ENCODE peak calls at places on chromosomes 13 and 19, in six cellular contexts. K, P, R, N, T and E are unnamed samples.

GRCh38 chr19:38264486-38265212 is at the start of gene SPINT2:
- DNase-seq in N (no peak), R (no peak), P (peak; percentile 99), T (no peak), K (no peak), E (peak; percentile 95)

GRCh38 chr19:32881766-32882165 is 12.2 kb upstream of the SLC7A9 start:
- DNase-seq in R (no peak), N (no peak), K (no peak), P (no peak), T (no peak), E (no peak)

GRCh38 chr13:49641810-49642291 is 13.5 kb downstream of the ARL11 start:
- DNase-seq in T (peak; percentile 36), N (peak; percentile 22), K (peak; percentile 81), P (no peak), R (peak; percentile 19), E (no peak)

GRCh38 chr19:13033819-13034611 is 38.7 kb downstream of the NFIX start:
- DNase-seq in K (no peak), R (no peak), P (no peak), T (peak; percentile 79), N (no peak), E (peak; percentile 69)

GRCh38 chr19:12208221-12208620 is 45.3 kb downstream of the ZNF136 start:
- DNase-seq in P (no peak), R (no peak), N (no peak), T (no peak), K (no peak), E (no peak)

GRCh38 chr13:42305503-42305902 is 33.6 kb downstream of the AKAP11 start:
- DNase-seq in P (no peak), T (no peak), R (no peak), N (no peak), K (no peak), E (no peak)

GRCh38 chr13:114041493-114041892 is 67.6 kb upstream of the C13orf46 start:
- DNase-seq in P (no peak), R (no peak), T (no peak), K (no peak), N (no peak), E (no peak)

GRCh38 chr13:108086678-108087077 is 128.7 kb downstream of the LIG4 start:
- DNase-seq in T (peak; percentile 51), R (no peak), N (no peak), P (no peak), K (peak; percentile 5), E (peak; percentile 18)

GRCh38 chr13:67134322-67135129 is 95.6 kb downstream of the PCDH9 start:
- DNase-seq in T (no peak), K (no peak), R (no peak), P (no peak), N (no peak), E (no peak)

GRCh38 chr13:97211986-97212385 is 10.1 kb upstream of the MBNL2 start:
- DNase-seq in R (peak; percentile 75), P (no peak), T (no peak), K (no peak), N (no peak), E (no peak)

GRCh38 chr13:105762096-105762495 is 773.4 kb downstream of the EFNB2 start:
- DNase-seq in N (no peak), T (no peak), K (no peak), R (no peak), P (no peak), E (no peak)

GRCh38 chr19:33460221-33460908 is 61.2 kb downstream of the PEPD start:
- DNase-seq in N (no peak), K (no peak), R (no peak), P (no peak), T (no peak), E (no peak)

GRCh38 chr13:76713280-76713679 is 172.9 kb downstream of the KCTD12 start:
- DNase-seq in N (no peak), R (no peak), T (no peak), K (no peak), P (no peak), E (no peak)

GRCh38 chr19:1783354-1783753 is 28.7 kb downstream of the ATP8B3 start:
- DNase-seq in N (no peak), T (no peak), R (no peak), P (no peak), K (no peak), E (no peak)

GRCh38 chr13:88124142-88124541 is 453.0 kb downstream of the SLITRK5 start:
- DNase-seq in P (no peak), N (no peak), K (no peak), T (no peak), R (no peak), E (no peak)

GRCh38 chr13:27583645-27584044 is 36.7 kb downstream of the LNX2 start:
- DNase-seq in R (no peak), T (no peak), P (no peak), N (no peak), K (no peak), E (no peak)

GRCh38 chr19:11539495-11540365 is 1.1 kb downstream of the CNN1 start:
- DNase-seq in K (no peak), R (no peak), P (no peak), N (no peak), T (no peak), E (peak; percentile 61)

GRCh38 chr19:30165228-30165813 is 206.9 kb upstream of the ZNF536 start:
- DNase-seq in P (no peak), T (no peak), N (no peak), R (no peak), K (no peak), E (no peak)

GRCh38 chr13:45325806-45326205 is 15.2 kb downstream of the TPT1 start:
- DNase-seq in P (no peak), R (no peak), T (peak; percentile 67), K (peak; percentile 71), N (no peak), E (no peak)

GRCh38 chr19:3100747-3101730 is 6.9 kb downstream of the GNA11 start:
- DNase-seq in T (no peak), N (no peak), R (no peak), K (no peak), P (no peak), E (no peak)

GRCh38 chr19:53506728-53507127 is 31.2 kb upstream of the ZNF331 start:
- DNase-seq in N (no peak), T (no peak), P (no peak), K (no peak), R (no peak), E (no peak)

GRCh38 chr13:98216135-98216565 is 39.1 kb upstream of the RNF113B start:
- DNase-seq in T (peak; percentile 69), K (no peak), R (no peak), P (no peak), N (no peak), E (no peak)

GRCh38 chr13:61727714-61728275 is 312.1 kb upstream of the PCDH20 start:
- DNase-seq in P (no peak), K (no peak), T (peak; percentile 23), N (no peak), R (no peak), E (no peak)